ENCODE peak calls at places on chromosomes 11 and 22, in nine cellular contexts. E is mammary epithelial cell; D is neuronal stem cell; O is ovary; C is brain microvascular endothelial cell; G is colonic mucosa; S is CD8-positive, alpha-beta T cell; J is naive thymus-derived CD4-positive, alpha-beta T cell; P is small intestine. Y is an unnamed sample.
A peak's percentile ranks its signal among the peaks of the same experiment; 100 is the strongest.

GRCh38 chr22:19900707-19901436 is 40.7 kb upstream of the COMT start:
- DNase-seq in E (no peak), D (no peak), O (no peak), C (no peak), G (peak; percentile 80), S (no peak), J (no peak), P (peak; percentile 73), Y (no peak)

GRCh38 chr11:92384807-92385206 is 160.2 kb downstream of the FAT3 start:
- DNase-seq in E (no peak), D (no peak), O (no peak), C (no peak), G (no peak), S (no peak), J (no peak), P (no peak), Y (peak; percentile 10)

GRCh38 chr22:46914916-46915894 is 152.8 kb downstream of the TBC1D22A start:
- DNase-seq in E (no peak), D (no peak), O (no peak), C (no peak), G (peak; percentile 16), S (no peak), J (no peak), P (peak; percentile 20), Y (no peak)

GRCh38 chr11:63564785-63565350 is 1.7 kb upstream of the PLAAT2 start:
- DNase-seq in E (peak; percentile 62), D (no peak), O (no peak), C (no peak), G (peak; percentile 82), S (no peak), J (no peak), P (peak; percentile 96), Y (no peak)

GRCh38 chr11:19723572-19724342 is 11.1 kb downstream of the NAV2 start:
- DNase-seq in E (peak; percentile 65), D (no peak), O (no peak), C (peak; percentile 17), G (no peak), S (peak; percentile 59), J (peak; percentile 19), P (no peak), Y (no peak)

GRCh38 chr11:2928605-2929510 is at the start of gene PHLDA2:
- DNase-seq in E (peak; percentile 74), D (no peak), O (peak; percentile 65), C (peak; percentile 59), G (peak; percentile 73), S (peak; percentile 62), J (peak; percentile 56), P (peak; percentile 74), Y (peak; percentile 73)

GRCh38 chr11:1670928-1671371 is 26.0 kb upstream of the KRTAP5-6 start:
- DNase-seq in E (no peak), D (no peak), O (no peak), C (no peak), G (no peak), S (no peak), J (no peak), P (no peak), Y (no peak)

GRCh38 chr11:57568330-57568766 is 876 bp upstream of the UBE2L6 start:
- DNase-seq in E (peak; percentile 68), D (peak; percentile 86), O (peak; percentile 93), C (peak; percentile 60), G (peak; percentile 91), S (no peak), J (peak; percentile 89), P (no peak), Y (no peak)

GRCh38 chr11:125263268-125263790 is 98.8 kb downstream of the PKNOX2 start:
- DNase-seq in E (peak; percentile 13), D (peak; percentile 94), O (peak; percentile 95), C (peak; percentile 100), G (peak; percentile 36), S (no peak), J (no peak), P (no peak), Y (peak; percentile 99)

GRCh38 chr22:19634206-19634536 is 80.1 kb upstream of the SEPTIN5 start:
- DNase-seq in E (no peak), D (no peak), O (no peak), C (no peak), G (no peak), S (no peak), J (no peak), P (no peak), Y (no peak)

GRCh38 chr11:19698493-19699292 is 13.9 kb upstream of the NAV2 start:
- DNase-seq in E (peak; percentile 60), D (no peak), O (no peak), C (no peak), G (no peak), S (no peak), J (no peak), P (no peak), Y (no peak)

GRCh38 chr11:93740031-93740801 is 1.1 kb downstream of the TAF1D start:
- DNase-seq in E (peak; percentile 79), D (no peak), O (no peak), C (no peak), G (peak; percentile 47), S (no peak), J (no peak), P (no peak), Y (peak; percentile 46)

GRCh38 chr11:10952872-10953271 is 95.0 kb upstream of the ZBED5 start:
- DNase-seq in E (no peak), D (no peak), O (no peak), C (no peak), G (no peak), S (no peak), J (no peak), P (no peak), Y (no peak)

GRCh38 chr11:68842427-68843051 is 823 bp upstream of the CPT1A start:
- DNase-seq in E (no peak), D (no peak), O (peak; percentile 45), C (no peak), G (no peak), S (no peak), J (no peak), P (no peak), Y (no peak)

GRCh38 chr11:68843052-68843561 is 1.4 kb upstream of the CPT1A start:
- DNase-seq in E (no peak), D (no peak), O (peak; percentile 49), C (no peak), G (peak; percentile 32), S (peak; percentile 66), J (peak; percentile 55), P (peak; percentile 59), Y (peak; percentile 66)

GRCh38 chr11:68844801-68845200 is 3.1 kb upstream of the CPT1A start:
- DNase-seq in E (no peak), D (no peak), O (no peak), C (no peak), G (no peak), S (no peak), J (no peak), P (no peak), Y (no peak)

GRCh38 chr11:68844376-68844775 is 2.7 kb upstream of the CPT1A start:
- DNase-seq in E (no peak), D (no peak), O (no peak), C (no peak), G (no peak), S (no peak), J (no peak), P (no peak), Y (no peak)

DNA sequence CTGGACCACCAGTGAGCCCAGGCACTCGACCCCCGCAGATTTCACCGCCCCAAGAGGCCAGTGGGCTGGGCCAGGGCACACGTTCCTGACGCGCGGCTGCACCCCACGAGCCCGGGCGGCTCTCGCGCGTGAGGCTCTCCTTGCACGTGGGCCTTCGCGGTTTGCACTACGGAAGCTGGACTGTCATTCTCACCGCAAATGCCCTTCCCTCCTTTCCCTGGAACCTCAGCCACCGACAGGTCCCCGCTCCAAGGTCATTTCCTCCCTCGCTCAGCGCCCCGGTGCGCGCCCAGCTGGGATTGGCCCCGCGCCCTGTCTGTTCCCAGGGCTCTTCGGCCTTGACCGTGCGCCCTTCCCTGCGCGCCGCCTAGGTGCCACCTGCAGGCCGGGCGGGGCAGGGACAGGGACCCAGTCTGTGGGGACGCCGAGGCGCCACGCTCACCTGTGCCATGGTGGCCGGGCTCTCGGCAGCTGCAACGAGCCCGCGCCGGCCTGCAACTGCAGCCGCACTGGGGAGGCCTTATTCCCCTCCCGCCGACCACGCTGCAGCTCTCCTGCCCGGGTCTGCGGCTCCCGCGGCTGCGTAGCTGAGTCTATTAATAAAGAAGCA is 2.1 kb upstream of the CPT1A start:
- DNase-seq in E (peak; percentile 66), D (no peak), O (peak; percentile 79), C (no peak), G (peak; percentile 94), S (peak; percentile 69), J (peak; percentile 66), P (peak; percentile 96), Y (peak; percentile 87)
- H3K27me3 ChIP-seq in E (no peaks in the 10 kb centered on the region), D (peaks cover 79% of the 10 kb centered on the region), O (no peaks in the 10 kb centered on the region), C (peaks cover 3% of the 10 kb centered on the region), G (no peaks in the 10 kb centered on the region), S (no peaks in the 10 kb centered on the region), J (no peaks in the 10 kb centered on the region), P (no peaks in the 10 kb centered on the region), Y (peaks cover 79% of the 10 kb centered on the region)

GRCh38 chr11:114309517-114309916 is 13.3 kb downstream of the NNMT start:
- DNase-seq in E (no peak), D (no peak), O (no peak), C (no peak), G (no peak), S (no peak), J (no peak), P (no peak), Y (no peak)
- H3K27ac ChIP-seq in E (peak overlapping the region; percentile 46), D (no peak overlapping the region), O (no peak overlapping the region), C (no peak overlapping the region), G (no peak overlapping the region), S (no peak overlapping the region), J (no peak overlapping the region), P (peak overlapping the region; percentile 70), Y (no peak overlapping the region)

GRCh38 chr11:118349475-118349874 is 5.3 kb downstream of the CD3G start:
- DNase-seq in E (no peak), D (no peak), O (no peak), C (no peak), G (no peak), S (no peak), J (no peak), P (no peak), Y (no peak)
- H3K27me3 ChIP-seq in E (no peaks in the 10 kb centered on the region), D (peaks cover 5% of the 10 kb centered on the region), O (no peaks in the 10 kb centered on the region), C (no peaks in the 10 kb centered on the region), G (no peaks in the 10 kb centered on the region), S (no peaks in the 10 kb centered on the region), J (no peaks in the 10 kb centered on the region), P (no peaks in the 10 kb centered on the region), Y (peaks cover 75% of the 10 kb centered on the region)

GRCh38 chr11:118633979-118634378 is 26.6 kb downstream of the PHLDB1 start:
- DNase-seq in E (no peak), D (no peak), O (no peak), C (no peak), G (no peak), S (no peak), J (no peak), P (no peak), Y (no peak)

GRCh38 chr11:118636569-118637290 is 29.3 kb downstream of the PHLDB1 start:
- DNase-seq in E (no peak), D (no peak), O (no peak), C (no peak), G (no peak), S (no peak), J (no peak), P (peak; percentile 46), Y (no peak)

GRCh38 chr11:118635237-118635591 is 27.8 kb downstream of the PHLDB1 start:
- DNase-seq in E (no peak), D (no peak), O (no peak), C (no peak), G (no peak), S (no peak), J (no peak), P (no peak), Y (peak; percentile 39)

GRCh38 chr11:118634435-118635236 is 27.2 kb downstream of the PHLDB1 start:
- DNase-seq in E (peak; percentile 62), D (no peak), O (peak; percentile 95), C (no peak), G (peak; percentile 87), S (no peak), J (no peak), P (peak; percentile 88), Y (peak; percentile 90)

GRCh38 chr11:118635642-118636041 is 28.2 kb downstream of the PHLDB1 start:
- DNase-seq in E (no peak), D (no peak), O (no peak), C (no peak), G (no peak), S (no peak), J (no peak), P (no peak), Y (no peak)
- H3K27ac ChIP-seq in E (no peak overlapping the region), D (no peak overlapping the region), O (no peak overlapping the region), C (no peak overlapping the region), G (no peak overlapping the region), S (no peak overlapping the region), J (no peak overlapping the region), P (no peak overlapping the region), Y (no peak overlapping the region)